ENCODE peak calls at places on chromosomes 13 and 19, in six cellular contexts. One of them, this sample, is unnamed.

GRCh38 chr13:77820431-77821149 is 98.0 kb downstream of the EDNRB start:
- DNase-seq in Caco-2: no peak
- DNase-seq in NCI-H774: no peak
- DNase-seq in cardiac fibroblast: no peak
- DNase-seq in stromal cell of bone marrow: no peak
- DNase-seq in activated CD4-positive, alpha-beta T cell treated with anti-CD3 and anti-CD28 coated beads, Interleukin-2, amount 10 ng/mL, durations not matched to agents 7 days and 5 days: no peak
- DNase-seq in this sample: no peak

GRCh38 chr19:16497042-16497441 is 848 bp downstream of the C19orf44 start:
- DNase-seq in Caco-2: no peak
- DNase-seq in NCI-H774: no peak
- DNase-seq in cardiac fibroblast: peak
- DNase-seq in stromal cell of bone marrow: no peak
- DNase-seq in activated CD4-positive, alpha-beta T cell treated with anti-CD3 and anti-CD28 coated beads, Interleukin-2, amount 10 ng/mL, durations not matched to agents 7 days and 5 days: no peak
- DNase-seq in this sample: no peak

GRCh38 chr19:3142292-3142670 is 6.4 kb downstream of the GNA15 start:
- DNase-seq in Caco-2: no peak
- DNase-seq in NCI-H774: no peak
- DNase-seq in cardiac fibroblast: peak
- DNase-seq in stromal cell of bone marrow: peak
- DNase-seq in activated CD4-positive, alpha-beta T cell treated with anti-CD3 and anti-CD28 coated beads, Interleukin-2, amount 10 ng/mL, durations not matched to agents 7 days and 5 days: no peak
- DNase-seq in this sample: no peak

GRCh38 chr19:52748336-52748950 is 13.6 kb upstream of the ZNF611 start:
- DNase-seq in Caco-2: peak
- DNase-seq in NCI-H774: no peak
- DNase-seq in cardiac fibroblast: peak
- DNase-seq in stromal cell of bone marrow: peak
- DNase-seq in activated CD4-positive, alpha-beta T cell treated with anti-CD3 and anti-CD28 coated beads, Interleukin-2, amount 10 ng/mL, durations not matched to agents 7 days and 5 days: no peak
- DNase-seq in this sample: peak

GRCh38 chr13:110342474-110342873 is 35.4 kb downstream of the COL4A2 start:
- DNase-seq in Caco-2: no peak
- DNase-seq in NCI-H774: no peak
- DNase-seq in cardiac fibroblast: no peak
- DNase-seq in stromal cell of bone marrow: no peak
- DNase-seq in activated CD4-positive, alpha-beta T cell treated with anti-CD3 and anti-CD28 coated beads, Interleukin-2, amount 10 ng/mL, durations not matched to agents 7 days and 5 days: no peak
- DNase-seq in this sample: no peak

GRCh38 chr19:48806518-48806817 is 4.4 kb downstream of the BCAT2 start:
- DNase-seq in Caco-2: no peak
- DNase-seq in NCI-H774: no peak
- DNase-seq in cardiac fibroblast: no peak
- DNase-seq in stromal cell of bone marrow: no peak
- DNase-seq in activated CD4-positive, alpha-beta T cell treated with anti-CD3 and anti-CD28 coated beads, Interleukin-2, amount 10 ng/mL, durations not matched to agents 7 days and 5 days: peak
- DNase-seq in this sample: peak

GRCh38 chr13:73657821-73658540 is 476.2 kb downstream of the KLF12 start:
- DNase-seq in Caco-2: no peak
- DNase-seq in NCI-H774: no peak
- DNase-seq in cardiac fibroblast: peak
- DNase-seq in stromal cell of bone marrow: peak
- DNase-seq in activated CD4-positive, alpha-beta T cell treated with anti-CD3 and anti-CD28 coated beads, Interleukin-2, amount 10 ng/mL, durations not matched to agents 7 days and 5 days: no peak
- DNase-seq in this sample: no peak

GRCh38 chr13:33353210-33353609 is 67.7 kb upstream of the STARD13 start:
- DNase-seq in Caco-2: no peak
- DNase-seq in NCI-H774: no peak
- DNase-seq in cardiac fibroblast: no peak
- DNase-seq in stromal cell of bone marrow: no peak
- DNase-seq in activated CD4-positive, alpha-beta T cell treated with anti-CD3 and anti-CD28 coated beads, Interleukin-2, amount 10 ng/mL, durations not matched to agents 7 days and 5 days: no peak
- DNase-seq in this sample: no peak

GRCh38 chr13:113815151-113816058 is 48.5 kb downstream of the GAS6 start:
- DNase-seq in Caco-2: no peak
- DNase-seq in NCI-H774: no peak
- DNase-seq in cardiac fibroblast: no peak
- DNase-seq in stromal cell of bone marrow: no peak
- DNase-seq in activated CD4-positive, alpha-beta T cell treated with anti-CD3 and anti-CD28 coated beads, Interleukin-2, amount 10 ng/mL, durations not matched to agents 7 days and 5 days: peak
- DNase-seq in this sample: no peak

GRCh38 chr13:74067818-74068217 is 66.4 kb downstream of the KLF12 start:
- DNase-seq in Caco-2: no peak
- DNase-seq in NCI-H774: no peak
- DNase-seq in cardiac fibroblast: peak
- DNase-seq in stromal cell of bone marrow: no peak
- DNase-seq in activated CD4-positive, alpha-beta T cell treated with anti-CD3 and anti-CD28 coated beads, Interleukin-2, amount 10 ng/mL, durations not matched to agents 7 days and 5 days: no peak
- DNase-seq in this sample: no peak

This sample was measured in NCI-H146.